ENCODE peak calls at places on chromosomes 1 and 21, in five cellular contexts. W is HFF-Myc, Z is nephron progenitor cell, F is ovary, H is lower leg skin. B is an unnamed sample.
A peak's percentile ranks its signal among the peaks of the same experiment; 100 is the strongest.

GRCh38 chr1:220680085-220680687 is 10.0 kb upstream of the C1orf115 start:
- DNase-seq in F (no peak), Z (peak; percentile 41), H (no peak), W (no peak), B (no peak)

GRCh38 chr1:55339681-55340080 is 124.5 kb upstream of the USP24 start:
- DNase-seq in H (no peak), Z (no peak), F (no peak), W (no peak), B (no peak)

GRCh38 chr1:100034465-100034864 is 64.7 kb downstream of the SLC35A3 start:
- DNase-seq in W (no peak), F (no peak), H (no peak), Z (no peak), B (no peak)

GRCh38 chr1:198641966-198642656 is 3.3 kb downstream of the PTPRC start:
- DNase-seq in H (no peak), Z (no peak), F (no peak), W (no peak), B (no peak)

GRCh38 chr21:31668651-31669491 is 9.4 kb downstream of the SOD1 start:
- DNase-seq in F (no peak), W (no peak), Z (no peak), H (no peak), B (no peak)

GRCh38 chr1:11590395-11590794 is 63.8 kb downstream of the FBXO2 start:
- DNase-seq in H (no peak), W (no peak), Z (no peak), F (no peak), B (no peak)

GRCh38 chr1:20551161-20551560 is 1.2 kb upstream of the FAM43B start:
- DNase-seq in W (no peak), F (no peak), Z (no peak), H (no peak), B (no peak)

GRCh38 chr1:76237201-76237600 is 162.7 kb downstream of the ST6GALNAC3 start:
- DNase-seq in F (no peak), W (no peak), Z (no peak), H (no peak), B (no peak)

GRCh38 chr1:38568061-38568857 is 291.3 kb downstream of the RRAGC start:
- DNase-seq in Z (no peak), F (no peak), W (no peak), H (no peak), B (no peak)

GRCh38 chr1:241738284-241738683 is 86.2 kb downstream of the WDR64 start:
- DNase-seq in Z (no peak), H (no peak), W (no peak), F (no peak), B (no peak)

GRCh38 chr1:22347854-22348760 is 103.5 kb upstream of the ZBTB40 start:
- DNase-seq in H (no peak), W (no peak), Z (no peak), F (no peak), B (no peak)

GRCh38 chr1:225597926-225598575 is 54.9 kb downstream of the ENAH start:
- DNase-seq in H (no peak), W (no peak), Z (no peak), F (no peak), B (no peak)

GRCh38 chr1:27071049-27071416 is 58.4 kb upstream of the TENT5B start:
- DNase-seq in F (peak; percentile 24), Z (peak; percentile 52), W (peak; percentile 60), H (peak; percentile 33), B (no peak)

GRCh38 chr1:37478890-37479254 is 4.5 kb downstream of the ZC3H12A start:
- DNase-seq in W (no peak), H (no peak), Z (no peak), F (no peak), B (no peak)

GRCh38 chr1:161020573-161021167 is at the start of gene F11R:
- DNase-seq in W (no peak), Z (peak; percentile 63), F (peak; percentile 57), H (peak; percentile 59), B (no peak)
- TF ChIP-seq CTCF in W (no peak), Z (no peak), F (peak; percentile 30), H (no peak), B (peak; percentile 31)

GRCh38 chr21:36994501-36995189 is 11.9 kb upstream of the RIPPLY3 start:
- DNase-seq in W (no peak), F (no peak), H (no peak), Z (no peak), B (no peak)
- TF ChIP-seq CTCF in W (no peak), F (no peak), H (no peak), Z (no peak), B (no peak)

DNA sequence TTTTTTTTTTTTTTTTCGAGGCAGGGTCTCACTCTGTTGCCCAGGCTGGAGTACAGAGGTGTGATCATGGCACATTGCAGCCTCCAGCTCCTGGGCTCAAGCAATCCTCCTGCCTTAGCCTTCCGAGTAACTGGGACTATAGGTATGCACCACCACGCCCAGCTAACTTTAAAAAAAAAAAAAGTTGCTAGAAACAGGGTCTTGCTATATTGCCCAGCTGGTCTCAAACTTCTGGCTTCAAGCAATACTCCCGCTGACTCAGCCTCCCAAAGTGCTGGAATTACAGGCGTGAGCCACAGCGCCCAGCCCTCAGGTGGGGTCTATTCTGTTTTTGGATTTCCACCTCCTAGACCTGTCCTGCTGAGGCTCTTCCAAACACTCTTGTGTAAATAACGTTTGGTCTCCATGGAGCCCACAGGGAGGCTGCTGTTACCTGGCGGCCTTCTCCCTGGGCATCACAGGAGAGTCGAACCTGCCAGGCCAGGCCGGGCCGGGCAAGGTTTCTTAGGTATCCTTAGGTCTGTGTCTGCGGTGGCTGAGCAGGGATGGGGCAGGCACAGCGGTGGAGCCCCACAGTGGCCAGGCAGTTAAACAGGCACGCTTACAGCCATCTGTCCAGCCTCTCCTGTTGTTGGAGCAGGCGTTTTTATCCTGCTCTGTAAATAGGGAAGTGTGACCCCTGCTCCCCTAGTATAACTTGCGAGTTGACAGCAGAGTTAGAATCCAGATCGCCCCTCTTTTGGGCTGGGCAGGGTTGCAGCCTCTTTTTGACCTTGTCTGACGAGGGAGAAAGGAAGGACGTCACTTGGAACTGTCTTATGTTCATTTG is 18.8 kb downstream of the PLEKHM2 start:
- DNase-seq in W (no peak), F (peak; percentile 49), Z (no peak), H (no peak), B (no peak)
- TF ChIP-seq CTCF in W (peak; percentile 25), F (no peak), Z (no peak), H (no peak), B (peak; percentile 61)

DNA sequence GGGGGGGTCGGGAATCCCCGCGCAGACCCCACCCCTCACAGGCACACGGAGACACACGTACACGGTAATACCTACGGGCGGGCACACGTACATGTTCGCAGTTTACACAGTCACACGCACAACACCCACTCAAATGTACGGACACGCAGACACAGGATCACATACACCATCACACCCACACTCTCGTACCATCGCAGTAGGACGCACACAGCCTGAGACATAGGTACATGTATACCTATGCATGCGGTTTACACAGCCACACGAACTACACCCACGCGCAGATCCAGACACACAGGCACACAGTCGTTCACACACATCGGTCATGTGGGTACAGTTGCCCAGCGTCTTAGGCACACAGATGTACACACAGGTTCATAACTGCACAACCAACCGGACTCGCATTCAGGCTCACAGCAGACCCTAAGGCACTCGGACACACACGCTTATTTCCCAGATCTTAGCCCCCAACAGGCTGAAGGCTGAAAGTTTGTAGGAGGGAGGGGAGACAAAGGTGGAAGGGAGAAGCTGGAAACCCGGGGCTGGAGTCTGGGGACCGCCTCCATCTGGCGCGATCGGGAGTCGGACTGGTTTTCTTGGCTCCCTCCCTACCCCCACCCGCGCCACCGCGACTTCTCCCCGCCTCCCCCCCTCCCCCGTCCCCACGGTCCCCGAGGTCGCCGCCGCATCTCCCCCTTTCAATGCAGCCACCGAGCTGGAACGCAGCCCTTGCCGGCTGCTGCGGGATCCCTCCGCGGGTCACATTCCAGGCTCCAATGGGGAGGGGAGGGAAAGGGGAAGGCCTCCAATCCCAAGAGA is 51.9 kb upstream of the SYNC start:
- DNase-seq in F (peak; percentile 66), Z (peak; percentile 77), H (no peak), W (no peak), B (no peak)
- TF ChIP-seq CTCF in F (no peak), Z (no peak), H (no peak), W (no peak), B (no peak)

DNA sequence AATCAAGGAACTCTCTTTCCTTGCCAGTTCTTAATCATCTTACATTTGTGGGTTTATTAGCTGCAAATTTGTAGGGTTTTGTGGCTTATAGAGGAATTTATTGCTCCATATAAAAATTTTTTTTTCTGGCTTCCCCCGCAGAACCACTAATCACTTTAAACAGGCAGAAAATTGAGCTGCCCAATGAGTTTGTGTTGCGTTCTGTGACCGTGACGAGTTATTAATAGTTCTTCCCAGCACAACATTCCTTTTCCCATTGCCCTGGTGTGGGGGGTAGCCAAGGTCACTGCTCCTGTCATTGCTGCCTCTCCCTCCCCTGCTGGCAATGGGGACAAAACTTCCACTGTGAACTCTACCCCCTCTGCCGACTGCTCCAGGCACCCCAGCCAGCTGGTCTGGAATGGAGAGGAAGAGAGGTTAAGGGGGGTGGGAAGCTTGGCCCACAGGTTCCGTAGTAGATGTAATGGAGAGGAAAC is 55.1 kb downstream of the UBE2T start:
- DNase-seq in Z (peak; percentile 26), H (no peak), F (no peak), W (peak; percentile 44), B (no peak)
- TF ChIP-seq CTCF in Z (no peak), H (no peak), F (no peak), W (no peak), B (peak; percentile 58)

GRCh38 chr1:157771666-157772425 is 5.1 kb downstream of the FCRL2 start:
- DNase-seq in F (no peak), Z (no peak), H (no peak), W (no peak), B (no peak)

GRCh38 chr1:157766792-157767191 is 10.1 kb downstream of the FCRL2 start:
- DNase-seq in H (no peak), F (no peak), Z (no peak), W (no peak), B (no peak)

GRCh38 chr1:157773723-157774350 is 3.1 kb downstream of the FCRL2 start:
- DNase-seq in H (no peak), W (no peak), Z (no peak), F (no peak), B (no peak)

GRCh38 chr1:157774412-157774811 is 2.5 kb downstream of the FCRL2 start:
- DNase-seq in W (no peak), H (no peak), F (no peak), Z (no peak), B (no peak)

GRCh38 chr1:157770442-157771043 is 6.4 kb downstream of the FCRL2 start:
- DNase-seq in Z (peak; percentile 9), F (no peak), H (no peak), W (no peak), B (no peak)
- TF ChIP-seq CTCF in Z (peak; percentile 17), F (no peak), H (no peak), W (peak; percentile 14), B (no peak)

GRCh38 chr1:177431123-177431522 is 260.4 kb downstream of the BRINP2 start:
- DNase-seq in F (no peak), W (no peak), Z (no peak), H (no peak), B (no peak)
- TF ChIP-seq CTCF in F (no peak), W (no peak), Z (no peak), H (no peak), B (no peak)

GRCh38 chr21:45098867-45099266 is 24.5 kb downstream of the ADARB1 start:
- DNase-seq in Z (no peak), F (no peak), W (no peak), H (no peak), B (no peak)
- TF ChIP-seq CTCF in Z (no peak), F (no peak), W (peak; percentile 46), H (no peak), B (peak; percentile 73)

GRCh38 chr1:231315887-231316286 is 21.8 kb downstream of the EXOC8 start:
- DNase-seq in Z (peak; percentile 36), F (no peak), W (no peak), H (no peak), B (no peak)
- TF ChIP-seq CTCF in Z (peak; percentile 30), F (no peak), W (peak; percentile 69), H (no peak), B (peak; percentile 65)

B was measured in chondrocyte.